ENCODE peak calls at places on chromosomes 7 and 10, in six cellular contexts. H, N, I, M, W and L are unnamed samples.

GRCh38 chr10:133326745-133327650 is 9.7 kb downstream of the CALY start:
- DNase-seq in H (no peak), N (no peak), I (no peak), M (no peak), W (no peak), L (no peak)

GRCh38 chr7:32496052-32496813 is 944 bp downstream of the AVL9 start:
- DNase-seq in H (no peak), N (no peak), I (no peak), M (no peak), W (no peak), L (no peak)

GRCh38 chr7:154892459-154892858 is 110.5 kb downstream of the PAXIP1 start:
- DNase-seq in H (no peak), N (no peak), I (no peak), M (no peak), W (no peak), L (no peak)

GRCh38 chr7:41617987-41618386 is 84.9 kb downstream of the INHBA start:
- DNase-seq in H (no peak), N (no peak), I (no peak), M (no peak), W (no peak), L (no peak)

GRCh38 chr7:135914346-135914745 is 62.8 kb downstream of the MTPN start:
- DNase-seq in H (no peak), N (no peak), I (peak; percentile 69), M (no peak), W (no peak), L (no peak)

GRCh38 chr7:50690541-50691011 is 92.1 kb downstream of the GRB10 start:
- DNase-seq in H (no peak), N (no peak), I (no peak), M (no peak), W (no peak), L (no peak)

GRCh38 chr10:70418713-70419112 is 14.8 kb downstream of the EIF4EBP2 start:
- DNase-seq in H (no peak), N (no peak), I (no peak), M (no peak), W (no peak), L (no peak)

GRCh38 chr7:44196450-44196872 is 4.3 kb upstream of the YKT6 start:
- DNase-seq in H (no peak), N (peak; percentile 26), I (peak; percentile 30), M (peak; percentile 55), W (no peak), L (no peak)

GRCh38 chr10:71505366-71505760 is 108.6 kb downstream of the CDH23 start:
- DNase-seq in H (no peak), N (no peak), I (no peak), M (no peak), W (no peak), L (no peak)

GRCh38 chr10:102342958-102343357 is 52.5 kb upstream of the NFKB2 start:
- DNase-seq in H (no peak), N (no peak), I (no peak), M (peak; percentile 81), W (no peak), L (no peak)

GRCh38 chr7:47253650-47254080 is 328.2 kb downstream of the TNS3 start:
- DNase-seq in H (no peak), N (peak; percentile 46), I (peak; percentile 18), M (peak; percentile 52), W (no peak), L (peak; percentile 62)

GRCh38 chr7:121954803-121955202 is 81.8 kb downstream of the PTPRZ1 start:
- DNase-seq in H (no peak), N (no peak), I (no peak), M (peak; percentile 70), W (no peak), L (no peak)

GRCh38 chr7:86664991-86665390 is 21.3 kb downstream of the GRM3 start:
- DNase-seq in H (no peak), N (no peak), I (no peak), M (no peak), W (no peak), L (no peak)

GRCh38 chr10:110207805-110208613 is 604 bp downstream of the MXI1 start:
- DNase-seq in H (no peak), N (no peak), I (peak; percentile 46), M (no peak), W (peak; percentile 68), L (peak; percentile 78)

GRCh38 chr10:110205051-110205675 is 2.2 kb upstream of the MXI1 start:
- DNase-seq in H (no peak), N (no peak), I (no peak), M (no peak), W (no peak), L (no peak)

GRCh38 chr10:110209399-110209925 is 2.1 kb downstream of the MXI1 start:
- DNase-seq in H (no peak), N (peak; percentile 57), I (no peak), M (peak; percentile 69), W (no peak), L (no peak)

GRCh38 chr10:110208614-110209398 is 1.4 kb downstream of the MXI1 start:
- DNase-seq in H (no peak), N (peak; percentile 57), I (peak; percentile 45), M (no peak), W (peak; percentile 42), L (peak; percentile 80)

GRCh38 chr10:110206988-110207804 is at the start of gene MXI1:
- DNase-seq in H (no peak), N (peak; percentile 87), I (peak; percentile 81), M (peak; percentile 90), W (peak; percentile 39), L (peak; percentile 81)
- H3K27ac ChIP-seq in H (peak within 1 kb of the TSS; percentile 98), N (peak within 1 kb of the TSS; percentile 97), I (peak within 1 kb of the TSS; percentile 100), M (no peak within 1 kb of the TSS), W (peak within 1 kb of the TSS; percentile 83), L (peak within 1 kb of the TSS; percentile 99)

GRCh38 chr10:13788320-13788600 is 201.5 kb downstream of the PRPF18 start:
- DNase-seq in H (no peak), N (no peak), I (no peak), M (no peak), W (no peak), L (peak; percentile 67)

GRCh38 chr10:13790196-13790595 is 203.4 kb downstream of the PRPF18 start:
- DNase-seq in H (no peak), N (no peak), I (no peak), M (no peak), W (no peak), L (no peak)

GRCh38 chr10:13791483-13791882 is 204.7 kb downstream of the PRPF18 start:
- DNase-seq in H (no peak), N (no peak), I (no peak), M (no peak), W (no peak), L (no peak)

GRCh38 chr10:13788701-13789447 is 202.1 kb downstream of the PRPF18 start:
- DNase-seq in H (no peak), N (no peak), I (peak; percentile 52), M (peak; percentile 65), W (no peak), L (peak; percentile 89)

DNA sequence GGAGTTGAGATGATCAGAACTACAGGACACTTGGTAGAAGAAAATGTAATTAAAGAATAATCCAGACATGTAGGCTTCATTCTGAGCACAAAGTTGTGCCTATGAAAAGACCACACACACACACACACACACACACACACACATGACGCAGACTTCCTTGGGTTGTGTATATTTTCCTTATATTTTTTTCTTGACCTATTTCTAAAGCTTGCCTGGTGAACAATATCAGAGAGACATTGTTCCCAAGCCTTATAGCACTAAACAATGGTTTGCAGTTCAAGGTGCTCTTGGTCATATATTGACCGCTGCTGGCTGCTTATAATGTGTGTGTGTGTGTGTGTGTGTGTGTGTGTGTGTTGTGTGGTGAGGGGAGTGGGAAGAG is 202.7 kb downstream of the PRPF18 start:
- DNase-seq in H (no peak), N (no peak), I (no peak), M (peak; percentile 14), W (no peak), L (no peak)
- H3K27ac ChIP-seq in H (peak overlapping the region; percentile 61), N (no peak overlapping the region), I (no peak overlapping the region), M (peak overlapping the region; percentile 94), W (no peak overlapping the region), L (peak overlapping the region; percentile 83)

GRCh38 chr10:103544657-103545310 is 51.3 kb downstream of the NEURL1 start:
- DNase-seq in H (no peak), N (no peak), I (no peak), M (no peak), W (no peak), L (peak; percentile 32)
- H3K27ac ChIP-seq in H (no peak overlapping the region), N (no peak overlapping the region), I (no peak overlapping the region), M (no peak overlapping the region), W (no peak overlapping the region), L (no peak overlapping the region)

DNA sequence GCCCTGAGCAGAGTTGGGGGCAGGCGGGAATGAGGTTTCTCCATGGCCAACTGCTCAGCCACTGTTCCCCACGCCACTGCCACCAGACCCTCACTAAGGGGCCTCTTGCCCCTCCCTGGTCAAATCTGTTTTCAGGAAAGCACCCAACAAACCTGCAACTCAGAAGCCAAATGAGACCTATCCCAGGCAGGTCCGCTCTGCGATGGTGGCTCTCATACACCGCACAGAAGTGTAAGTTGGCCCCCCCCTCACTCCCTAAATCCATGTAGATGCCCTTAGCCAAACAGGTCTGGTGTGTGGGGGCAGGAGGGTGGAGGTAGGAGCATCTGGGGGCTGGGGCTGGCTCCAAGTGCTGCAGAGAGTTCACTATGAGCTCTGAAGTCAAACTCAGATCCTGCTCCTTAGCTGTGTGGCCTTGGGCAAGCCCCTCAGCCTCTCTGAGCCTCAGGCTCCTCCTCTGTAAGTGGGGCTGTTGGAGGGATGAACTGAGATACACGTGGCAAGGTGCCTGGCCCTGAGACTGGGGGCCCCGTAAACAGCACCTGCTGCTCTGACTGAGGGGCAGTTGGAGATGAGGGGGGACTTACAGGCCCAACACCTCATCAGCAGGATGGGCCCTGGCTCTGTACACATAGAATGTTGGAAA is 1.1 kb downstream of the MMRN2 start:
- DNase-seq in H (no peak), N (no peak), I (no peak), M (no peak), W (no peak), L (peak; percentile 62)
- H3K27ac ChIP-seq in H (peak overlapping the region; percentile 91), N (no peak overlapping the region), I (peak overlapping the region; percentile 85), M (no peak overlapping the region), W (no peak overlapping the region), L (peak overlapping the region; percentile 91)